ENCODE peak calls at places on chromosomes 7 and 10, in four cellular contexts. D, C, V and G are unnamed samples.

GRCh38 chr10:36469585-36469984 is 655.8 kb upstream of the ANKRD30A start:
- DNase-seq in C (no peak), D (peak), V (no peak), G (no peak)

GRCh38 chr7:27160546-27161213 is 4.2 kb upstream of the HOXA7 start:
- DNase-seq in D (peak), V (no peak), C (peak), G (peak)

GRCh38 chr7:21063106-21063505 is 276.4 kb upstream of the SP8 start:
- DNase-seq in D (no peak), C (no peak), V (no peak), G (no peak)

GRCh38 chr7:17633099-17633498 is 307.2 kb downstream of the SNX13 start:
- DNase-seq in D (no peak), V (no peak), C (no peak), G (no peak)

GRCh38 chr7:24970676-24971075 is 9.3 kb downstream of the OSBPL3 start:
- DNase-seq in V (no peak), D (no peak), C (no peak), G (no peak)

GRCh38 chr7:137492889-137493288 is 149.4 kb upstream of the PTN start:
- DNase-seq in C (no peak), D (no peak), V (no peak), G (no peak)

GRCh38 chr10:122999347-122999746 is 9.2 kb downstream of the IKZF5 start:
- DNase-seq in C (no peak), D (no peak), V (no peak), G (no peak)

GRCh38 chr7:5699951-5700384 is 81.5 kb downstream of the RNF216 start:
- DNase-seq in V (no peak), C (no peak), D (no peak), G (no peak)

GRCh38 chr7:144824360-144824759 is 11.5 kb downstream of the TPK1 start:
- DNase-seq in D (peak), C (no peak), V (no peak), G (no peak)

GRCh38 chr7:39589323-39590111 is 23.3 kb downstream of the YAE1 start:
- DNase-seq in C (no peak), D (no peak), V (peak), G (peak)

DNA sequence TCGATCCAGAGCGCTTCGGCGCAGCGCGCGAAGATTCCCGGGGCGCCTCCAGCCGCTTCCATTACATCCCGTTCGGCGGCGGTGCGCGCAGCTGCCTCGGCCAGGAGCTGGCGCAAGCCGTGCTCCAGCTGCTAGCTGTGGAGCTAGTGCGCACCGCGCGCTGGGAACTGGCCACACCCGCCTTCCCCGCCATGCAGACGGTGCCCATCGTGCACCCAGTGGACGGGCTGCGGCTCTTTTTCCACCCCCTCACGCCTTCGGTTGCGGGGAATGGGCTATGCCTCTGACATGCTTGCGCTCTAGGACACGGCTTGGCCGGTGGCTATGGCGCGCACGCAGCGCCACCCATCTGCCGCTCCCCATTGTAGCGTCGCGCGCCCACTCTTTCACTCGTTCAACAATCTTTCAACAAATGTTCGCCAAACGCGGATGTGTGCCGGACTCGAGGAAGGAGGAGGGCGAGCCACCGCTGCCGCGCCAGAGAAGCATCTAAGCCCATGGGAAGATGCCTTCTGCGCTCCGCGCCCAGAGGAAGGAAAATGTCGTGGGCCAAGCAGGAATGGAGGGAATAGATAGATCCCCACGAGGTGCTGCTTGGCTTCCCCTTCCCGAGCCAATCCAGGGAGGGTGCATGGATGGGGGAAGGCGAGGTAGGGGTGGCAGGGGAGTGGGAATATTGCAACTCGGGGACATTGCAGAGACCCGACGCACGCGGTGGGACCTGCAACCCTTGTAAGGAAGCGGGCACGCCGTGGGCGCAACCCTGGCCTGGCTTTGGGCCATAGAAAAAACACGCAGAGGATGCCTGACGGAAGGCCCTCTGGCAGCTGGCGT is 5.1 kb upstream of the CYP26A1 start:
- DNase-seq in C (peak), V (no peak), D (no peak), G (peak)
- TF ChIP-seq CTCF in C (peak), V (no peak), D (peak), G (no peak)

GRCh38 chr10:110569736-110570135 is 2.2 kb downstream of the SMC3 start:
- DNase-seq in D (no peak), C (no peak), V (no peak), G (no peak)

GRCh38 chr10:110568055-110568735 is 700 bp downstream of the SMC3 start:
- DNase-seq in D (no peak), C (peak), V (no peak), G (peak)

GRCh38 chr10:110569120-110569519 is 1.6 kb downstream of the SMC3 start:
- DNase-seq in C (no peak), D (no peak), V (no peak), G (no peak)

GRCh38 chr10:110566472-110567200 is 859 bp upstream of the SMC3 start:
- DNase-seq in D (no peak), C (peak), V (no peak), G (no peak)

GRCh38 chr10:110567201-110568054 is at the start of gene SMC3:
- DNase-seq in V (peak), D (peak), C (peak), G (peak)
- TF ChIP-seq CTCF in V (peak), D (no peak), C (no peak), G (no peak)

GRCh38 chr10:72177454-72177853 is 38.4 kb upstream of the ANAPC16 start:
- DNase-seq in D (no peak), C (no peak), V (no peak), G (no peak)
- TF ChIP-seq CTCF in D (no peak), C (no peak), V (no peak), G (no peak)

DNA sequence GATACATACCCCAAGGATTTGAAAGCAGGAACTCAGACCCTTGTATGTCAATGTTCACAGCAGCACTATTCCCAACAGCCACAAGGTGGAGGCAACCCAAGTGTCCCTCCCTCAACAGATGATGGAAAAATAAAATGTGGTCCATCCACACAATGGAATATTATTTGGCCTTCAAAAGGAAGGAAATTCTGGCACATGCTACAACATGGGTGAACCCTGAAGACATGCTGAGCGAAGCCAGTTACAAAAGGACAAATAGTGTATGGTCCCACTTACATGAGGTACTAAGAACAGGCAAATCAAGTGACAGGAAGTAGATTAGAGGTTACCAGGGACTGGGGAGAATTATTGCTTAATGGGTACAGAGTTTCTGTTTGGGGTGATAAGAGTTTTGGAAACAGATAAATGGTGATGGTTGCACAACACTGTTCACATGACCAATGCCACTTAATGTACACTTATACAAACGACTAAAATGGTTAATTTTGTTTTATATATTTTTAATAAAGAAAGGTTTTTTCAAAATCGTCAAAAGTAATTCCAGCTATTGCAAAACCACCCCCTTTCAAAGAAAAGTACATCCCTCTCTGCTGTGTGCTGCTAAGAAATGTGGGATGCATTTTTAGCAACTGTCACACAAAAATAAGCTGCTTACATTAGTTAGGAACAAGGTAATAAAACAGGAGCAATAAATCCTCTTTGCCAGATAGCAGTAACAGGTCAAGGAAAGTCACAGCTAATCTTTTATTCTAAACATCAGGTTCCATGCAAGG is 85.7 kb downstream of the GRB10 start:
- DNase-seq in C (peak), V (no peak), D (no peak), G (no peak)
- TF ChIP-seq CTCF in C (peak), V (peak), D (peak), G (peak)

DNA sequence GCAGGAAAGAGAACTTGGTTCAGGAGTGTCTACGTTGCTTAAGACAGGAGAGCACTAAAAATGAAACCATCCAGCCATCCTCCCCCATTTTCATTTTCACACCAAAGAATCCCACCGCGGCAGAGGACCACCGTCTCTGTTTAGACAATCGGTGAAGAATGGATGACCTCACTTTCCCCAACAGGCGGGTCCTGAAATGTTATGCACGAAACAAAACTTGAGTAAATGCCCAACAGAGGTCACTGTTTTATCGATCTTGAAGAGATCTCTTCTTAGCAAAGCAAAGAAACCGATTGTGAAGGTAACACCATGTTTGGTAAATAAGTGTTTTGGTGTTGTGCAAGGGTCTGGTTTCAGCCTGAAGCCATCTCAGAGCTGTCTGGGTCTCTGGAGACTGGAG is 1.4 kb upstream of the IL6 start:
- DNase-seq in D (no peak), V (no peak), C (no peak), G (no peak)
- TF ChIP-seq CTCF in D (peak), V (no peak), C (no peak), G (no peak)

GRCh38 chr10:86291616-86292340 is 74.8 kb downstream of the GRID1 start:
- DNase-seq in V (no peak), D (no peak), C (peak), G (peak)
- TF ChIP-seq CTCF in V (no peak), D (no peak), C (peak), G (no peak)